ENCODE peak calls at places on chromosomes 16 and 17, in six cellular contexts. G, D, C, I, O and L are unnamed samples.

GRCh38 chr17:21218101-21218500 is 4.1 kb upstream of the TMEM11 start:
- DNase-seq in G (peak; percentile 64), D (no peak), C (peak; percentile 16), I (no peak), O (no peak), L (no peak)

GRCh38 chr16:50458694-50459271 is 89.4 kb upstream of the NKD1 start:
- DNase-seq in G (no peak), D (no peak), C (no peak), I (no peak), O (no peak), L (no peak)

GRCh38 chr17:29659155-29659554 is 36.4 kb upstream of the CORO6 start:
- DNase-seq in G (no peak), D (no peak), C (no peak), I (no peak), O (no peak), L (no peak)

GRCh38 chr17:46944931-46945330 is 22.0 kb downstream of the GOSR2 start:
- DNase-seq in G (peak; percentile 20), D (no peak), C (no peak), I (no peak), O (no peak), L (no peak)

GRCh38 chr16:56201030-56201429 is 9.7 kb downstream of the GNAO1 start:
- DNase-seq in G (no peak), D (no peak), C (no peak), I (no peak), O (no peak), L (no peak)

GRCh38 chr17:42414782-42415409 is 8.2 kb downstream of the CAVIN1 start:
- DNase-seq in G (peak; percentile 50), D (no peak), C (peak; percentile 24), I (no peak), O (peak; percentile 49), L (no peak)

GRCh38 chr17:65155622-65156021 is 18.5 kb downstream of the RGS9 start:
- DNase-seq in G (no peak), D (no peak), C (no peak), I (no peak), O (no peak), L (no peak)

GRCh38 chr17:82752371-82753200 is 721 bp downstream of the TBCD start:
- DNase-seq in G (peak; percentile 43), D (peak; percentile 59), C (peak; percentile 40), I (no peak), O (peak; percentile 70), L (no peak)

GRCh38 chr16:9818702-9819101 is 363.5 kb downstream of the GRIN2A start:
- DNase-seq in G (no peak), D (no peak), C (no peak), I (no peak), O (no peak), L (no peak)

GRCh38 chr17:29722411-29723198 is 99.9 kb upstream of the CORO6 start:
- DNase-seq in G (peak; percentile 97), D (no peak), C (peak; percentile 84), I (no peak), O (peak; percentile 24), L (peak; percentile 96)

GRCh38 chr16:10608687-10609409 is 28.4 kb upstream of the EMP2 start:
- DNase-seq in G (no peak), D (no peak), C (no peak), I (no peak), O (no peak), L (no peak)

GRCh38 chr17:68435876-68436842 is 21.1 kb downstream of the WIPI1 start:
- DNase-seq in G (peak; percentile 89), D (peak; percentile 82), C (peak; percentile 83), I (peak; percentile 79), O (peak; percentile 69), L (no peak)

GRCh38 chr17:38563362-38564253 is 42.1 kb downstream of the SRCIN1 start:
- DNase-seq in G (no peak), D (no peak), C (no peak), I (no peak), O (peak; percentile 34), L (no peak)

GRCh38 chr17:30677550-30678254 is 146.8 kb downstream of the CRLF3 start:
- DNase-seq in G (no peak), D (no peak), C (no peak), I (no peak), O (no peak), L (no peak)

GRCh38 chr16:20611350-20611902 is 35.3 kb upstream of the ACSM2B start:
- DNase-seq in G (no peak), D (no peak), C (no peak), I (no peak), O (no peak), L (no peak)

GRCh38 chr17:77681820-77682219 is 276.7 kb upstream of the TNRC6C start:
- DNase-seq in G (no peak), D (no peak), C (no peak), I (no peak), O (no peak), L (no peak)

GRCh38 chr16:56048425-56049100 is 142.7 kb upstream of the GNAO1 start:
- DNase-seq in G (peak; percentile 66), D (no peak), C (no peak), I (no peak), O (no peak), L (peak; percentile 27)

GRCh38 chr17:12118617-12119016 is 97.9 kb downstream of the MAP2K4 start:
- DNase-seq in G (no peak), D (no peak), C (no peak), I (no peak), O (no peak), L (no peak)

GRCh38 chr16:19463468-19464315 is 46.0 kb downstream of the TMC5 start:
- DNase-seq in G (no peak), D (no peak), C (no peak), I (no peak), O (no peak), L (no peak)

GRCh38 chr16:27708651-27709050 is 158.7 kb downstream of the KATNIP start:
- DNase-seq in G (no peak), D (no peak), C (no peak), I (no peak), O (no peak), L (no peak)

GRCh38 chr17:80361495-80362220 is 53.3 kb upstream of the ENDOV start:
- DNase-seq in G (peak; percentile 36), D (peak; percentile 40), C (no peak), I (no peak), O (peak; percentile 44), L (no peak)

GRCh38 chr17:74163271-74163821 is 40.1 kb upstream of the RPL38 start:
- DNase-seq in G (peak; percentile 26), D (no peak), C (no peak), I (no peak), O (peak; percentile 23), L (no peak)

GRCh38 chr16:23182675-23183485 is at the start of gene SCNN1G:
- DNase-seq in G (peak; percentile 4), D (peak; percentile 25), C (no peak), I (no peak), O (no peak), L (no peak)

GRCh38 chr16:58636474-58636873 is 6.8 kb upstream of the CNOT1 start:
- DNase-seq in G (no peak), D (no peak), C (no peak), I (peak; percentile 61), O (no peak), L (no peak)

GRCh38 chr17:57456622-57457021 is 200.3 kb downstream of the MSI2 start:
- DNase-seq in G (no peak), D (no peak), C (no peak), I (no peak), O (no peak), L (no peak)

GRCh38 chr17:44084131-44084538 is 13.6 kb downstream of the G6PC3 start:
- DNase-seq in G (peak; percentile 53), D (peak; percentile 82), C (no peak), I (no peak), O (peak; percentile 50), L (no peak)

GRCh38 chr16:76268824-76269223 is 8.4 kb upstream of the CNTNAP4 start:
- DNase-seq in G (no peak), D (no peak), C (no peak), I (no peak), O (no peak), L (peak; percentile 13)

GRCh38 chr16:47984669-47985068 is 171.1 kb downstream of the ABCC12 start:
- DNase-seq in G (no peak), D (no peak), C (no peak), I (no peak), O (no peak), L (no peak)
- TF ChIP-seq MYC in G (no peak), D (no peak), C (no peak), I (no peak), O (no peak), L (no peak)

DNA sequence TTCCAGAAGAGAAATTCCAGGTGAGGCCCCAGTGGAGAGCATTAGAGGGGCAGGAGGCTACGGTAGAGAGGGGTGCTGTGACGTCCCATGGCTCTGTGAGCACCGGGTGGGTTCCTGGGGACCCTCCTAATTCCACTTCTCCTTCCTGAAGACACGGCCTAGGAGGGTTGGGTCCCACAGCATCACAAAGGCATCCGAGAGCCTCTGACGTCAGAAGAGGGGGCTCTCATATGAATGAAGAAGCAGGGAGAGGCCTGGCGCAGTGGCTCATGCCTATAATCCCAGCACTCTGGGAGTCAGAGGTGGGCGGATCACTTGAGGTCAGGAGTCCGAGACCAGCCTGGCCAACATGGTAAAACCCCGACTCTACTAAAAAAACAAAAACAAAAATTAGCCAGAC is 275.5 kb downstream of the C16orf95 start:
- DNase-seq in G (no peak), D (no peak), C (no peak), I (no peak), O (no peak), L (no peak)
- TF ChIP-seq MYC in G (no peak), D (no peak), C (no peak), I (no peak), O (no peak), L (no peak)

DNA sequence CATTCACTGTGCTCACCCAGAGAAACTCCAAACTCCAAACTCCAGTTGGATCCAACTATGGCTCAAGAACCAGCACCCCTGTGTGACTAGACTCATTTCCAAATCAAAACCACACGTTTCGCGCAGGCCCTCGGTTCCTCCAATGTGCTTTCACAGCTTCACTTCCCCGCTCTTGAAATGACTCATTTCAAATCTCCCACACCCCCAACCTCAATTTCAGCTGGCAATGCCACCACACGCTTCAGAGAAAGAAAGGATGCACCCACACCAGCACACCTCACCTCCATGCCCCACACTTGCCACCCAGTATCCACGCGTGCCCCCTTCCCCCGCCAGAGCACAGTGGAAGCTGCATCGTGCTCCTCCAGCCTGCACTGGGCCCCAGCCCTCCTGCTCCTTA is 9.0 kb downstream of the TMEM92 start:
- DNase-seq in G (peak; percentile 53), D (no peak), C (no peak), I (no peak), O (no peak), L (peak; percentile 46)
- TF ChIP-seq MYC in G (no peak), D (no peak), C (no peak), I (no peak), O (no peak), L (no peak)

GRCh38 chr16:85171004-85171808 is 58.9 kb upstream of the CIBAR2 start:
- DNase-seq in G (no peak), D (no peak), C (peak; percentile 41), I (no peak), O (no peak), L (no peak)

GRCh38 chr16:85171809-85172464 is 59.7 kb upstream of the CIBAR2 start:
- DNase-seq in G (peak; percentile 37), D (no peak), C (peak; percentile 93), I (no peak), O (peak; percentile 56), L (no peak)

GRCh38 chr16:85168732-85169256 is 56.5 kb upstream of the CIBAR2 start:
- DNase-seq in G (peak; percentile 51), D (peak; percentile 60), C (no peak), I (no peak), O (peak; percentile 98), L (no peak)

GRCh38 chr16:85169333-85170065 is 57.2 kb upstream of the CIBAR2 start:
- DNase-seq in G (no peak), D (no peak), C (no peak), I (no peak), O (peak; percentile 72), L (no peak)

GRCh38 chr16:85170066-85171003 is 58.1 kb upstream of the CIBAR2 start:
- DNase-seq in G (peak; percentile 32), D (no peak), C (no peak), I (no peak), O (peak; percentile 70), L (no peak)
- TF ChIP-seq MYC in G (no peak), D (no peak), C (no peak), I (peak; percentile 16), O (no peak), L (no peak)